ENCODE peak calls at places on chromosomes 5 and 9, in eight cellular contexts. One of them, this sample, is unnamed.

GRCh38 chr9:132309056-132309455 is 45.7 kb downstream of the SETX start:
- DNase-seq in GM23338: no peak
- DNase-seq in heart left ventricle: no peak
- DNase-seq in lower leg skin: no peak
- DNase-seq in astrocyte of the spinal cord: no peak
- DNase-seq in kidney epithelial cell: no peak
- DNase-seq in ovary: no peak
- DNase-seq in aorta: no peak
- DNase-seq in this sample: no peak

GRCh38 chr5:158108177-158108576 is 249.2 kb upstream of the CLINT1 start:
- DNase-seq in GM23338: no peak
- DNase-seq in ovary: no peak
- DNase-seq in astrocyte of the spinal cord: no peak
- DNase-seq in aorta: no peak
- DNase-seq in lower leg skin: no peak
- DNase-seq in kidney epithelial cell: no peak
- DNase-seq in heart left ventricle: no peak
- DNase-seq in this sample: no peak

GRCh38 chr5:177393206-177393765 is 7.2 kb downstream of the PFN3 start:
- DNase-seq in heart left ventricle: no peak
- DNase-seq in aorta: no peak
- DNase-seq in kidney epithelial cell: no peak
- DNase-seq in ovary: no peak
- DNase-seq in GM23338: no peak
- DNase-seq in lower leg skin: no peak
- DNase-seq in astrocyte of the spinal cord: no peak
- DNase-seq in this sample: no peak

GRCh38 chr5:114928644-114929462 is 240.9 kb downstream of the TRIM36 start:
- DNase-seq in lower leg skin: no peak
- DNase-seq in aorta: no peak
- DNase-seq in GM23338: no peak
- DNase-seq in kidney epithelial cell: no peak
- DNase-seq in astrocyte of the spinal cord: no peak
- DNase-seq in ovary: no peak
- DNase-seq in heart left ventricle: no peak
- DNase-seq in this sample: no peak

GRCh38 chr5:91225848-91226686 is 157.1 kb downstream of the ARRDC3 start:
- DNase-seq in astrocyte of the spinal cord: no peak
- DNase-seq in kidney epithelial cell: no peak
- DNase-seq in ovary: no peak
- DNase-seq in GM23338: peak
- DNase-seq in heart left ventricle: no peak
- DNase-seq in aorta: no peak
- DNase-seq in lower leg skin: no peak
- DNase-seq in this sample: no peak

GRCh38 chr5:180920710-180921109 is 21.8 kb downstream of the BTNL8 start:
- DNase-seq in aorta: no peak
- DNase-seq in lower leg skin: no peak
- DNase-seq in ovary: no peak
- DNase-seq in astrocyte of the spinal cord: no peak
- DNase-seq in GM23338: no peak
- DNase-seq in kidney epithelial cell: no peak
- DNase-seq in heart left ventricle: no peak
- DNase-seq in this sample: no peak

GRCh38 chr5:151094861-151095260 is 14.0 kb upstream of the TNIP1 start:
- DNase-seq in aorta: no peak
- DNase-seq in kidney epithelial cell: no peak
- DNase-seq in ovary: no peak
- DNase-seq in GM23338: no peak
- DNase-seq in astrocyte of the spinal cord: no peak
- DNase-seq in lower leg skin: no peak
- DNase-seq in heart left ventricle: no peak
- DNase-seq in this sample: no peak

GRCh38 chr5:37412515-37412914 is 33.4 kb downstream of the WDR70 start:
- DNase-seq in lower leg skin: no peak
- DNase-seq in kidney epithelial cell: no peak
- DNase-seq in astrocyte of the spinal cord: no peak
- DNase-seq in heart left ventricle: no peak
- DNase-seq in GM23338: no peak
- DNase-seq in aorta: no peak
- DNase-seq in ovary: no peak
- DNase-seq in this sample: peak

GRCh38 chr9:89549031-89549644 is 51.2 kb upstream of the SEMA4D start:
- DNase-seq in kidney epithelial cell: no peak
- DNase-seq in lower leg skin: peak
- DNase-seq in ovary: peak
- DNase-seq in GM23338: peak
- DNase-seq in aorta: peak
- DNase-seq in astrocyte of the spinal cord: peak
- DNase-seq in heart left ventricle: peak
- DNase-seq in this sample: no peak

GRCh38 chr5:35780236-35780635 is 76.5 kb upstream of the IL7R start:
- DNase-seq in kidney epithelial cell: no peak
- DNase-seq in ovary: no peak
- DNase-seq in heart left ventricle: no peak
- DNase-seq in lower leg skin: no peak
- DNase-seq in aorta: no peak
- DNase-seq in GM23338: no peak
- DNase-seq in astrocyte of the spinal cord: no peak
- DNase-seq in this sample: no peak

GRCh38 chr5:57761513-57761912 is 278.9 kb upstream of the ACTBL2 start:
- DNase-seq in GM23338: no peak
- DNase-seq in kidney epithelial cell: no peak
- DNase-seq in aorta: peak
- DNase-seq in heart left ventricle: no peak
- DNase-seq in ovary: no peak
- DNase-seq in lower leg skin: no peak
- DNase-seq in astrocyte of the spinal cord: no peak
- DNase-seq in this sample: no peak

GRCh38 chr9:89436963-89437625 is 60.8 kb downstream of the SEMA4D start:
- DNase-seq in lower leg skin: peak
- DNase-seq in ovary: no peak
- DNase-seq in aorta: no peak
- DNase-seq in astrocyte of the spinal cord: no peak
- DNase-seq in GM23338: no peak
- DNase-seq in heart left ventricle: no peak
- DNase-seq in kidney epithelial cell: no peak
- DNase-seq in this sample: no peak

GRCh38 chr5:9898319-9898718 is 268.2 kb upstream of the TAS2R1 start:
- DNase-seq in lower leg skin: no peak
- DNase-seq in astrocyte of the spinal cord: peak
- DNase-seq in GM23338: peak
- DNase-seq in heart left ventricle: no peak
- DNase-seq in aorta: no peak
- DNase-seq in ovary: no peak
- DNase-seq in kidney epithelial cell: no peak
- DNase-seq in this sample: peak

GRCh38 chr5:146426853-146427618 is 20.1 kb upstream of the TCERG1 start:
- DNase-seq in ovary: no peak
- DNase-seq in lower leg skin: no peak
- DNase-seq in kidney epithelial cell: no peak
- DNase-seq in aorta: no peak
- DNase-seq in GM23338: peak
- DNase-seq in heart left ventricle: no peak
- DNase-seq in astrocyte of the spinal cord: peak
- DNase-seq in this sample: no peak

GRCh38 chr9:2478421-2478820 is 143.2 kb upstream of the VLDLR start:
- DNase-seq in aorta: no peak
- DNase-seq in astrocyte of the spinal cord: no peak
- DNase-seq in GM23338: no peak
- DNase-seq in lower leg skin: no peak
- DNase-seq in ovary: no peak
- DNase-seq in kidney epithelial cell: no peak
- DNase-seq in heart left ventricle: no peak
- DNase-seq in this sample: no peak

GRCh38 chr9:115884846-115885245 is 268.7 kb upstream of the PAPPA start:
- DNase-seq in aorta: no peak
- DNase-seq in lower leg skin: no peak
- DNase-seq in ovary: no peak
- DNase-seq in astrocyte of the spinal cord: peak
- DNase-seq in heart left ventricle: no peak
- DNase-seq in GM23338: no peak
- DNase-seq in kidney epithelial cell: no peak
- DNase-seq in this sample: no peak

GRCh38 chr5:154190652-154191304 is at the start of gene GALNT10:
- DNase-seq in heart left ventricle: peak
- DNase-seq in GM23338: peak
- DNase-seq in kidney epithelial cell: no peak
- DNase-seq in lower leg skin: peak
- DNase-seq in ovary: peak
- DNase-seq in aorta: peak
- DNase-seq in astrocyte of the spinal cord: peak
- DNase-seq in this sample: no peak

GRCh38 chr9:96217358-96217755 is 84.6 kb downstream of the HSD17B3 start:
- DNase-seq in aorta: no peak
- DNase-seq in astrocyte of the spinal cord: no peak
- DNase-seq in GM23338: no peak
- DNase-seq in kidney epithelial cell: no peak
- DNase-seq in heart left ventricle: no peak
- DNase-seq in lower leg skin: peak
- DNase-seq in ovary: peak
- DNase-seq in this sample: no peak
- H3K4me3 ChIP-seq in aorta: no peak
- H3K4me3 ChIP-seq in astrocyte of the spinal cord: no peak
- H3K4me3 ChIP-seq in GM23338: no peak
- H3K4me3 ChIP-seq in kidney epithelial cell: no peak
- H3K4me3 ChIP-seq in heart left ventricle: no peak
- H3K4me3 ChIP-seq in lower leg skin: no peak
- H3K4me3 ChIP-seq in ovary: no peak
- H3K4me3 ChIP-seq in this sample: no peak

DNA sequence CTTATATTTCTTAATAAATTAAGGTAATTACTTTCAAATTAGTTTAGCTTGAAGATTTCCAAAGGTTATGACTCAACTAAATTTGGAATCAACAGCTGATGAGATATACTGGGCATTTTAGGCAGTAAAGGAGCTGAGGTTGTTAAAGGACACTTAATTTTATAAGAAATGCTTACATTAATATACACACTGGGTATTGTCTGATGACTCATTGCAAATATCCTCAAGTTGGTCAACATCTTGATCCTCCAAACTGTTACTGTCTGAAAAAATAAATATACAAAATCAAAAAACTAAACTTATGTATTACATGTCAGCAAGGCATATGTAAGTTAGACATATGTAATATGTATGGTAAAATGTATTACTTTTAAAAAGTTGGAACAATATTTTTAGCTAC is 3.4 kb downstream of the GFM2 start:
- DNase-seq in ovary: no peak
- DNase-seq in lower leg skin: no peak
- DNase-seq in aorta: no peak
- DNase-seq in heart left ventricle: no peak
- DNase-seq in kidney epithelial cell: no peak
- DNase-seq in GM23338: no peak
- DNase-seq in astrocyte of the spinal cord: no peak
- DNase-seq in this sample: no peak
- H3K4me3 ChIP-seq in ovary: no peak
- H3K4me3 ChIP-seq in lower leg skin: no peak
- H3K4me3 ChIP-seq in aorta: no peak
- H3K4me3 ChIP-seq in heart left ventricle: no peak
- H3K4me3 ChIP-seq in kidney epithelial cell: no peak
- H3K4me3 ChIP-seq in GM23338: no peak
- H3K4me3 ChIP-seq in astrocyte of the spinal cord: no peak
- H3K4me3 ChIP-seq in this sample: no peak

GRCh38 chr9:90801507-90802289 is at the start of gene SYK:
- DNase-seq in aorta: peak
- DNase-seq in ovary: no peak
- DNase-seq in heart left ventricle: peak
- DNase-seq in kidney epithelial cell: no peak
- DNase-seq in astrocyte of the spinal cord: no peak
- DNase-seq in lower leg skin: peak
- DNase-seq in GM23338: peak
- DNase-seq in this sample: no peak

GRCh38 chr9:90803860-90804593 is 2.4 kb downstream of the SYK start:
- DNase-seq in ovary: no peak
- DNase-seq in kidney epithelial cell: no peak
- DNase-seq in GM23338: no peak
- DNase-seq in heart left ventricle: no peak
- DNase-seq in aorta: no peak
- DNase-seq in lower leg skin: no peak
- DNase-seq in astrocyte of the spinal cord: no peak
- DNase-seq in this sample: no peak

GRCh38 chr9:90801175-90801506 is 478 bp upstream of the SYK start:
- DNase-seq in astrocyte of the spinal cord: no peak
- DNase-seq in GM23338: no peak
- DNase-seq in kidney epithelial cell: no peak
- DNase-seq in heart left ventricle: no peak
- DNase-seq in ovary: no peak
- DNase-seq in aorta: no peak
- DNase-seq in lower leg skin: no peak
- DNase-seq in this sample: no peak

GRCh38 chr9:90805006-90805993 is 3.7 kb downstream of the SYK start:
- DNase-seq in kidney epithelial cell: no peak
- DNase-seq in lower leg skin: no peak
- DNase-seq in aorta: no peak
- DNase-seq in ovary: no peak
- DNase-seq in heart left ventricle: no peak
- DNase-seq in GM23338: no peak
- DNase-seq in astrocyte of the spinal cord: no peak
- DNase-seq in this sample: no peak

GRCh38 chr9:90802534-90802933 is 915 bp downstream of the SYK start:
- DNase-seq in heart left ventricle: no peak
- DNase-seq in GM23338: no peak
- DNase-seq in astrocyte of the spinal cord: no peak
- DNase-seq in kidney epithelial cell: no peak
- DNase-seq in lower leg skin: no peak
- DNase-seq in aorta: no peak
- DNase-seq in ovary: no peak
- DNase-seq in this sample: no peak
- H3K4me3 ChIP-seq in heart left ventricle: no peak
- H3K4me3 ChIP-seq in GM23338: peak
- H3K4me3 ChIP-seq in astrocyte of the spinal cord: no peak
- H3K4me3 ChIP-seq in kidney epithelial cell: peak
- H3K4me3 ChIP-seq in lower leg skin: no peak
- H3K4me3 ChIP-seq in aorta: no peak
- H3K4me3 ChIP-seq in ovary: no peak
- H3K4me3 ChIP-seq in this sample: no peak

DNA sequence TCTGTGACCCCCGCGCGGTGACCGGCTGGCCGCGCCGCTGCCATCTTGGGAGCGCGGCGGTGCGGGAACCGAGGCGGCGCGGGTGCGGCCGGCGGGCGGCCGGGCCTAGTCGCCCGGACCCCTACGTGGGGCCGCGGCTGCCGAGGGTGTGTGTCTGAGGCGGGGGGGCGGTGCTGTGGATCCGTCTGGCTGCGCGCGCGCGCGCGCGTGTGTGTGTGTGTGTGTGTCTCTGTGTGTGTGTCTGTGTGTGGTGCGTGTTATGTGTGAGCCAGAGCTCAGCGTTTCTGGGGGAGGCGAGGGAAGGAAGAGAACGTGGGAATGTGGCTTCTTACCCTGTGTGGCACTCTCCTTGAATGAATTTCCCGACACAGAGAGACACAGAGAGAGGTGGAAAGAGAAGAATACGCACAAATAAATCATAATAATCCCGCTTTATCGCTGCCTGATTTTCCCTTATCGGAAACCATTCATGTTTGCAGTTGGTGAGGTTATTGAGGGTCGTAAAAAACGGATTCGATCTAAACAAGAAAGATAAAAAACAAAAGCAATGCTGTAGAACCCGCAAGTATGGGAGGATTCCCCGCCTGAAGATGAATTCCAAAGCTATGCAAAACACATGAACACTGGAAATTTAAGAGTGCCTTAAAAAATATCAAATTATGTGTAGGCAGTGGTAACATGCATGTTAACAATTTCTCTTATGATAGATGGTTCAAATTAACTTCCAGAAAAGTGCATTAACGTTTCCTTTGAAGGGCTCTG is 5.7 kb downstream of the NR2F1 start:
- DNase-seq in lower leg skin: no peak
- DNase-seq in kidney epithelial cell: no peak
- DNase-seq in heart left ventricle: no peak
- DNase-seq in astrocyte of the spinal cord: peak
- DNase-seq in GM23338: no peak
- DNase-seq in aorta: no peak
- DNase-seq in ovary: no peak
- DNase-seq in this sample: no peak
- H3K4me3 ChIP-seq in lower leg skin: no peak
- H3K4me3 ChIP-seq in kidney epithelial cell: peak
- H3K4me3 ChIP-seq in heart left ventricle: no peak
- H3K4me3 ChIP-seq in astrocyte of the spinal cord: peak
- H3K4me3 ChIP-seq in GM23338: peak
- H3K4me3 ChIP-seq in aorta: no peak
- H3K4me3 ChIP-seq in ovary: no peak
- H3K4me3 ChIP-seq in this sample: no peak